ENCODE peak calls at places on chromosomes 16 and 17, in ten cellular contexts. G is uterus, H is heart right ventricle, U is upper lobe of left lung, M is spleen, K is ascending aorta, F is A549, C is body of pancreas, V is OCI-LY7, A is adrenal gland. Q is an unnamed sample.
A peak's percentile ranks its signal among the peaks of the same experiment; 100 is the strongest.

GRCh38 chr17:14143678-14144077 is 74.4 kb downstream of the COX10 start:
- DNase-seq in G (no peak), H (no peak), U (no peak), M (no peak), K (no peak), F (no peak), C (peak; percentile 26), V (no peak), A (no peak), Q (no peak)

GRCh38 chr17:63434951-63435571 is 11.0 kb downstream of the CYB561 start:
- DNase-seq in G (peak; percentile 54), H (peak; percentile 83), U (peak; percentile 92), M (no peak), K (peak; percentile 88), F (peak; percentile 76), C (peak; percentile 93), V (no peak), A (peak; percentile 94), Q (peak; percentile 93)

GRCh38 chr16:31105677-31106213 is 2.4 kb upstream of the BCKDK start:
- DNase-seq in G (peak; percentile 81), H (peak; percentile 88), U (peak; percentile 92), M (peak; percentile 95), K (peak; percentile 93), F (peak; percentile 69), C (peak; percentile 92), V (peak; percentile 77), A (peak; percentile 93), Q (peak; percentile 93)

GRCh38 chr17:20314834-20315233 is 152.5 kb downstream of the LGALS9B start:
- DNase-seq in G (no peak), H (no peak), U (no peak), M (no peak), K (no peak), F (no peak), C (no peak), V (no peak), A (no peak), Q (no peak)

GRCh38 chr17:59851431-59852375 is 41.0 kb downstream of the TUBD1 start:
- DNase-seq in G (peak; percentile 83), H (no peak), U (no peak), M (no peak), K (peak; percentile 63), F (no peak), C (no peak), V (no peak), A (peak; percentile 54), Q (no peak)

GRCh38 chr16:67378642-67379041 is 14.7 kb downstream of the TPPP3 start:
- DNase-seq in G (no peak), H (no peak), U (no peak), M (no peak), K (no peak), F (no peak), C (no peak), V (no peak), A (no peak), Q (no peak)

GRCh38 chr17:35154486-35154885 is 6.9 kb downstream of the UNC45B start:
- DNase-seq in G (no peak), H (no peak), U (no peak), M (peak; percentile 68), K (no peak), F (no peak), C (no peak), V (no peak), A (no peak), Q (no peak)

GRCh38 chr16:68520649-68521086 is 18.4 kb upstream of the ZFP90 start:
- DNase-seq in G (peak; percentile 85), H (peak; percentile 84), U (peak; percentile 94), M (peak; percentile 95), K (peak; percentile 91), F (peak; percentile 95), C (peak; percentile 92), V (peak; percentile 93), A (peak; percentile 88), Q (peak; percentile 91)

GRCh38 chr17:73879987-73880386 is 235.7 kb upstream of the SDK2 start:
- DNase-seq in G (no peak), H (no peak), U (no peak), M (no peak), K (no peak), F (no peak), C (no peak), V (no peak), A (no peak), Q (peak; percentile 58)

GRCh38 chr17:60080545-60080944 is 1.8 kb upstream of the HEATR6 start:
- DNase-seq in G (no peak), H (no peak), U (no peak), M (no peak), K (no peak), F (no peak), C (no peak), V (no peak), A (no peak), Q (no peak)

GRCh38 chr17:66717680-66718079 is 117.2 kb upstream of the CACNG5 start:
- DNase-seq in G (no peak), H (no peak), U (peak; percentile 85), M (no peak), K (peak; percentile 57), F (no peak), C (peak; percentile 76), V (peak; percentile 76), A (no peak), Q (peak; percentile 45)

GRCh38 chr16:11262915-11263314 is 6.2 kb downstream of the TNP2 start:
- DNase-seq in G (no peak), H (no peak), U (no peak), M (no peak), K (no peak), F (no peak), C (no peak), V (no peak), A (no peak), Q (no peak)

DNA sequence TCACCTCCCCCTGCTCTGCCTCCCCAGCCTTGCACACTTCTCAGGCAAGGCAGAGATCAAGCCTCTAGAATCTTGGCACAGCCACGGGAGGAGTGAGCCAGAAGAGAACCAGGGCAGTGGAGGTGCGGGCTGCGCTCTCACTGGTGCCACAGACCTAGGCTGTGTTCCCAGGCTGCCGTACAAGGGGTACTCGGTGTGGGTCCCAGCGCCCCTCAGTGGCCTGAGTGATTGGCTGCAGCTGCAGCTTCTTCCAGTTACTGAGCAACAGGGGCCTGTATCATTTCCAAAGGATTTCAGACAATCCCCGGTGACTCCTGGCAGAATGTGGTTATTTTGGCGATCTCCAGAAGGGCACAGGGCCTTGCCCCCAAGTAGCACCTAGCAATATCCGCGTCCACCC is 1852.1 kb downstream of the TP53TG3F start:
- DNase-seq in G (no peak), H (no peak), U (no peak), M (no peak), K (no peak), F (no peak), C (no peak), V (no peak), A (no peak), Q (no peak)
- H3K9me3 ChIP-seq in G (no peaks in the 10 kb centered on the region), H (no peaks in the 10 kb centered on the region), U (no peaks in the 10 kb centered on the region), M (peaks cover 72% of the 10 kb centered on the region), K (no peaks in the 10 kb centered on the region), F (peaks cover 2% of the 10 kb centered on the region), C (no peaks in the 10 kb centered on the region), V (no peaks in the 10 kb centered on the region), A (no peaks in the 10 kb centered on the region), Q (peaks cover 17% of the 10 kb centered on the region)

GRCh38 chr16:85903576-85903975 is 4.6 kb downstream of the IRF8 start:
- DNase-seq in G (no peak), H (no peak), U (no peak), M (peak; percentile 88), K (no peak), F (no peak), C (no peak), V (peak; percentile 77), A (no peak), Q (no peak)
- H3K4me1 ChIP-seq in G (no peaks in the 10 kb centered on the region), H (peaks cover 32% of the 10 kb centered on the region), U (peaks cover 15% of the 10 kb centered on the region), M (peaks cover 77% of the 10 kb centered on the region), K (peaks cover 7% of the 10 kb centered on the region), F (no peaks in the 10 kb centered on the region), C (peaks cover 13% of the 10 kb centered on the region), V (peaks cover 69% of the 10 kb centered on the region), A (no peaks in the 10 kb centered on the region), Q (no peaks in the 10 kb centered on the region)

DNA sequence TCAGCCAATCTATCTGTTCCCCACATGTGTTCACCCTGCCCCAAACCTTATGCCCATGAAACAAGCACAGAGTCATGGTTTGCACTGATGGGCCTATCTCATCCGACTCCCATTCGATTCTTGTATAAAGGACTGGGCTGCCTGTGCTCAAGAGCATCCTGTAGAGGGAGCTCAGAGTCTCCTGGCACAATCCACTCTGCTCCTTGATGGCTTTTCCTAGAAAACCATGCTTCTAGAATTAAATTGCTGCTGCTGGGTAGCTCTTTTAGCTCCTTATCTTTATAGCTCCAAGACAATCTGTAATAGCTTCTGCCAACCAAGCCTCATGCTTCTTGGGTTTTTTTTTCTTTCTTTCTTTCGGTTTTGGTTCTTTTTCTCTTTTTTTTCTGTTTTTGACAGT is 9.7 kb downstream of the ZNF19 start:
- DNase-seq in G (no peak), H (no peak), U (no peak), M (no peak), K (no peak), F (no peak), C (no peak), V (peak; percentile 32), A (peak; percentile 30), Q (peak; percentile 33)
- TF ChIP-seq CTCF in G (no peak), H (no peak), U (no peak), M (no peak), K (no peak), F (no peak), C (peak; percentile 29), V (peak; percentile 74), A (peak; percentile 45), Q (peak; percentile 78)

GRCh38 chr16:60727856-60728255 is 1308.4 kb downstream of the CDH8 start:
- DNase-seq in G (no peak), H (no peak), U (no peak), M (no peak), K (no peak), F (no peak), C (no peak), V (no peak), A (no peak), Q (no peak)

GRCh38 chr16:60729052-60729451 is 1307.2 kb downstream of the CDH8 start:
- DNase-seq in G (no peak), H (no peak), U (no peak), M (no peak), K (no peak), F (no peak), C (no peak), V (no peak), A (no peak), Q (no peak)

GRCh38 chr16:60731329-60731728 is 1304.9 kb downstream of the CDH8 start:
- DNase-seq in G (no peak), H (no peak), U (no peak), M (no peak), K (no peak), F (no peak), C (no peak), V (no peak), A (no peak), Q (no peak)
- H3K9me3 ChIP-seq in G (no peaks in the 10 kb centered on the region), H (no peaks in the 10 kb centered on the region), U (no peaks in the 10 kb centered on the region), M (peaks cover 14% of the 10 kb centered on the region), K (no peaks in the 10 kb centered on the region), F (no peaks in the 10 kb centered on the region), C (no peaks in the 10 kb centered on the region), V (no peaks in the 10 kb centered on the region), A (no peaks in the 10 kb centered on the region), Q (peaks cover 3% of the 10 kb centered on the region)

Q was measured in BE2C.